ENCODE peak calls at places on chromosomes 16 and 17, in six cellular contexts. One of them, this sample, is unnamed.

GRCh38 chr17:28747046-28747691 is 3.4 kb downstream of the TRAF4 start:
- DNase-seq in neuronal stem cell: no peak
- DNase-seq in H1: no peak
- DNase-seq in mesenchymal stem cell: no peak
- DNase-seq in IMR-90: no peak
- DNase-seq in H9: peak; percentile 52
- DNase-seq in this sample: peak; percentile 57

GRCh38 chr16:24525970-24526559 is 13.3 kb upstream of the RBBP6 start:
- DNase-seq in neuronal stem cell: no peak
- DNase-seq in H1: peak; percentile 26
- DNase-seq in mesenchymal stem cell: no peak
- DNase-seq in IMR-90: no peak
- DNase-seq in H9: peak; percentile 4
- DNase-seq in this sample: peak; percentile 95

GRCh38 chr17:49963626-49964538 is 5.1 kb upstream of the DLX4 start:
- DNase-seq in neuronal stem cell: no peak
- DNase-seq in H1: peak; percentile 79
- DNase-seq in mesenchymal stem cell: peak; percentile 11
- DNase-seq in IMR-90: no peak
- DNase-seq in H9: peak; percentile 69
- DNase-seq in this sample: peak; percentile 59

GRCh38 chr17:46769531-46770438 is 48.7 kb downstream of the WNT3 start:
- DNase-seq in neuronal stem cell: no peak
- DNase-seq in H1: peak; percentile 45
- DNase-seq in mesenchymal stem cell: no peak
- DNase-seq in IMR-90: no peak
- DNase-seq in H9: peak; percentile 43
- DNase-seq in this sample: no peak

GRCh38 chr16:70730944-70731343 is 45.1 kb upstream of the MTSS2 start:
- DNase-seq in neuronal stem cell: no peak
- DNase-seq in H1: no peak
- DNase-seq in mesenchymal stem cell: no peak
- DNase-seq in IMR-90: no peak
- DNase-seq in H9: no peak
- DNase-seq in this sample: no peak

GRCh38 chr16:3959148-3959547 is 78.6 kb upstream of the CREBBP start:
- DNase-seq in neuronal stem cell: no peak
- DNase-seq in H1: no peak
- DNase-seq in mesenchymal stem cell: peak; percentile 72
- DNase-seq in IMR-90: peak; percentile 90
- DNase-seq in H9: no peak
- DNase-seq in this sample: peak; percentile 88

GRCh38 chr17:44097110-44097810 is 26.2 kb downstream of the HDAC5 start:
- DNase-seq in neuronal stem cell: no peak
- DNase-seq in H1: no peak
- DNase-seq in mesenchymal stem cell: peak; percentile 88
- DNase-seq in IMR-90: peak; percentile 81
- DNase-seq in H9: no peak
- DNase-seq in this sample: peak; percentile 77

GRCh38 chr17:38554430-38555350 is 51.1 kb downstream of the SRCIN1 start:
- DNase-seq in neuronal stem cell: no peak
- DNase-seq in H1: no peak
- DNase-seq in mesenchymal stem cell: no peak
- DNase-seq in IMR-90: peak; percentile 14
- DNase-seq in H9: no peak
- DNase-seq in this sample: no peak

GRCh38 chr17:77863814-77864161 is 94.7 kb upstream of the TNRC6C start:
- DNase-seq in neuronal stem cell: no peak
- DNase-seq in H1: no peak
- DNase-seq in mesenchymal stem cell: no peak
- DNase-seq in IMR-90: no peak
- DNase-seq in H9: no peak
- DNase-seq in this sample: no peak

GRCh38 chr17:29784661-29785060 is 145.4 kb downstream of the SSH2 start:
- DNase-seq in neuronal stem cell: no peak
- DNase-seq in H1: no peak
- DNase-seq in mesenchymal stem cell: peak; percentile 20
- DNase-seq in IMR-90: peak; percentile 50
- DNase-seq in H9: no peak
- DNase-seq in this sample: no peak

GRCh38 chr17:3828151-3828851 is 17.7 kb downstream of the NCBP3 start:
- DNase-seq in neuronal stem cell: no peak
- DNase-seq in H1: no peak
- DNase-seq in mesenchymal stem cell: peak; percentile 68
- DNase-seq in IMR-90: peak; percentile 86
- DNase-seq in H9: no peak
- DNase-seq in this sample: no peak

GRCh38 chr17:50668025-50668837 is 33.5 kb downstream of the ABCC3 start:
- DNase-seq in neuronal stem cell: no peak
- DNase-seq in H1: no peak
- DNase-seq in mesenchymal stem cell: no peak
- DNase-seq in IMR-90: peak; percentile 41
- DNase-seq in H9: no peak
- DNase-seq in this sample: no peak

GRCh38 chr16:49422896-49423295 is 49.3 kb downstream of the C16orf78 start:
- DNase-seq in neuronal stem cell: no peak
- DNase-seq in H1: no peak
- DNase-seq in mesenchymal stem cell: no peak
- DNase-seq in IMR-90: no peak
- DNase-seq in H9: no peak
- DNase-seq in this sample: no peak

DNA sequence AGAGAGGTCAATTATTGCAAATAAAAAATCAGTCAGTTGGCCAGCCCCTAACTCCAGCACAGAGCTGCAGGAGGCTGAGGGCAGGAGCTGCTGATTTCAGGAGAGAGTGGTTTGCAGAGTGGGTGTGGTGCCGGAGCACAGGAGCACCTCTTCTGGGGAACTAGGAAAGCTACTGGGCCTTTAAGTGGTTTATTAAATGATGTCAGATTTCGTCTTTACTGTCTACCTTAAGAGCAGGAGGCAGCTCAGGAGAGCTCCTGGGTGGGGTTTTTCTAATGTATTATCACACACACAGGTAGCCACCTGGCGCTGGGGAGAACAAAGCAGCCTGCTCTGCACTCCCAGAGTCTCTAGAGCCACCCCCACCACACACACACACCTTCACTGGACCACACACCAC is 11.5 kb upstream of the HAS3 start:
- DNase-seq in neuronal stem cell: no peak
- DNase-seq in H1: no peak
- DNase-seq in mesenchymal stem cell: no peak
- DNase-seq in IMR-90: no peak
- DNase-seq in H9: no peak
- DNase-seq in this sample: no peak
- H3K14ac ChIP-seq in neuronal stem cell: no peak overlapping the region
- H3K14ac ChIP-seq in H1: no peak overlapping the region
- H3K14ac ChIP-seq in mesenchymal stem cell: no peak overlapping the region
- H3K14ac ChIP-seq in IMR-90: no peak overlapping the region
- H3K14ac ChIP-seq in H9: no peak overlapping the region
- H3K14ac ChIP-seq in this sample: no peak overlapping the region

DNA sequence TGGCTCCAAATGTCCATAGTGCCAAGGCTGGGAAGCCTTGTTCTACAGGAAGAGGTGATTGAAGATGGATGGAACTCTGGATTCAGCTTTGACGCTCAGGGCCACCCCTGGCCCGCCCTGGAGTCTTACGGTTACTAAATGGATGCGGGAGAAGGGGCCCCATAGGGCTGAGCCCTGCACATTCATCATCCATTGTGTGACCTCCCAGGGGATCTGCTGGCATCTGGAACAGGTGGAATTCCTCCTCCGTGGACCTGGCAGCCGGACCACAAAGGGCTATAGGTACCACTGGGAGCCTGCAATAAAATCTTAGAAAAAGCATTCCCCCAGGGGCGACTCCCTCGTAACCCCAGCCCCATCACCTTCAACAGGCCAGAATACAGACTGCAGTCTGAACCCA is 81.4 kb upstream of the NOL11 start:
- DNase-seq in neuronal stem cell: no peak
- DNase-seq in H1: no peak
- DNase-seq in mesenchymal stem cell: no peak
- DNase-seq in IMR-90: no peak
- DNase-seq in H9: no peak
- DNase-seq in this sample: no peak
- H3K4me1 ChIP-seq in neuronal stem cell: peaks cover 2% of the 10 kb centered on the region
- H3K4me1 ChIP-seq in H1: no peaks in the 10 kb centered on the region
- H3K4me1 ChIP-seq in mesenchymal stem cell: peaks cover 11% of the 10 kb centered on the region
- H3K4me1 ChIP-seq in IMR-90: peaks cover 6% of the 10 kb centered on the region
- H3K4me1 ChIP-seq in H9: no peaks in the 10 kb centered on the region
- H3K4me1 ChIP-seq in this sample: peaks cover 2% of the 10 kb centered on the region

DNA sequence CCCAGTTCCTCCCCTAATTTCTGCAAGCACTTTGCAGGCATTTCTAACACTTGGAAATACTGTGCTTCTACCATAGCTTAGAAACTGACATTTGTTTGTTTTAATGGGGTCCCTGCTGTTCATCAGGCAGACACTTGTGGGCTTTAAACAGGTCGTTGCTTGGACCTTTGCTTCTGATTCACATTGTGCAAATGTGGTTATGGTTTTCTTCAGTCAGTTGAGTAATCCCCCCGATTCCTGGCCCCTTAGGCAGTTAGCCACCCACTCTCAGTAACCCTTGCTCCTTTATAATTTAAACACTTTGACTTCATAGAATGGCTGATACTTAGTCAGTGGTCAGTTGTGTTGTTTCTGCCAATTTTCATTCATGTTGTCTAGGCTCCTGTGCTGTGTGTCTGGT is 39.4 kb downstream of the SLC47A1 start:
- DNase-seq in neuronal stem cell: no peak
- DNase-seq in H1: no peak
- DNase-seq in mesenchymal stem cell: peak; percentile 74
- DNase-seq in IMR-90: peak; percentile 57
- DNase-seq in H9: no peak
- DNase-seq in this sample: no peak
- H3K14ac ChIP-seq in neuronal stem cell: no peak overlapping the region
- H3K14ac ChIP-seq in H1: no peak overlapping the region
- H3K14ac ChIP-seq in mesenchymal stem cell: no peak overlapping the region
- H3K14ac ChIP-seq in IMR-90: no peak overlapping the region
- H3K14ac ChIP-seq in H9: no peak overlapping the region
- H3K14ac ChIP-seq in this sample: no peak overlapping the region

GRCh38 chr17:83050651-83051422 is 28.6 kb upstream of the METRNL start:
- DNase-seq in neuronal stem cell: no peak
- DNase-seq in H1: peak; percentile 58
- DNase-seq in mesenchymal stem cell: no peak
- DNase-seq in IMR-90: no peak
- DNase-seq in H9: peak; percentile 76
- DNase-seq in this sample: no peak
- H3K4me1 ChIP-seq in neuronal stem cell: peaks cover 9% of the 10 kb centered on the region
- H3K4me1 ChIP-seq in H1: peaks cover 14% of the 10 kb centered on the region
- H3K4me1 ChIP-seq in mesenchymal stem cell: peaks cover 22% of the 10 kb centered on the region
- H3K4me1 ChIP-seq in IMR-90: peaks cover 16% of the 10 kb centered on the region
- H3K4me1 ChIP-seq in H9: no peaks in the 10 kb centered on the region
- H3K4me1 ChIP-seq in this sample: peaks cover 7% of the 10 kb centered on the region

DNA sequence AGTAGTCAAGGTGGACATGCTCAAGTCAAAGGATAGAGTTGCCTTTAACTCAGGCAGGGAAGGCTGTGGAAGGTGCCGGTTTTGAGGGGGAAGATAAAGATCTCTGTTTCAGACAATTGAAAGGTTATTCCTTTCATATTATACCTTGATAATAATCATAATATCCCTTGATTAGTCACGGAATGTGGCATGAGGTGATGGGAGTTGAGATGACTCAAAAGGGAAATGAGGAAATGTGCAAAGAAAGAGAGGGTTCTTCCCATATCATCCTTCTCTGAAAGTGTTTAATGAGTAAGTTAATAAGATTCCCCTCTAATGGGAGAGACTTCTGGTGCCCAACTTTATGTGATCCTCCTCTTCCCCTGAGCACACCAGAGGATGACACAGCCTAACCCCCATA is 43.1 kb upstream of the HS3ST2 start:
- DNase-seq in neuronal stem cell: no peak
- DNase-seq in H1: no peak
- DNase-seq in mesenchymal stem cell: no peak
- DNase-seq in IMR-90: no peak
- DNase-seq in H9: no peak
- DNase-seq in this sample: no peak
- H3K14ac ChIP-seq in neuronal stem cell: no peak overlapping the region
- H3K14ac ChIP-seq in H1: no peak overlapping the region
- H3K14ac ChIP-seq in mesenchymal stem cell: no peak overlapping the region
- H3K14ac ChIP-seq in IMR-90: no peak overlapping the region
- H3K14ac ChIP-seq in H9: no peak overlapping the region
- H3K14ac ChIP-seq in this sample: no peak overlapping the region

GRCh38 chr17:42315402-42316156 is 27.3 kb downstream of the STAT5A start:
- DNase-seq in neuronal stem cell: no peak
- DNase-seq in H1: no peak
- DNase-seq in mesenchymal stem cell: no peak
- DNase-seq in IMR-90: no peak
- DNase-seq in H9: no peak
- DNase-seq in this sample: no peak
- H3K4me1 ChIP-seq in neuronal stem cell: peaks cover 13% of the 10 kb centered on the region
- H3K4me1 ChIP-seq in H1: peaks cover 17% of the 10 kb centered on the region
- H3K4me1 ChIP-seq in mesenchymal stem cell: peaks cover 21% of the 10 kb centered on the region
- H3K4me1 ChIP-seq in IMR-90: peaks cover 18% of the 10 kb centered on the region
- H3K4me1 ChIP-seq in H9: peaks cover 1% of the 10 kb centered on the region
- H3K4me1 ChIP-seq in this sample: peaks cover 24% of the 10 kb centered on the region

This sample was measured in trophoblast cell.